ENCODE peak calls at places on chromosomes 6 and 20, in ten cellular contexts. C, K, E, G, I, U, X, N, M and L are unnamed samples.

GRCh38 chr20:366042-366718 is 14.4 kb upstream of the TRIB3 start:
- DNase-seq in C (no peak), K (no peak), E (peak; percentile 29), G (no peak), I (peak; percentile 44), U (no peak), X (no peak), N (no peak), M (no peak), L (no peak)

GRCh38 chr6:3723966-3724365 is 27.5 kb downstream of the PXDC1 start:
- DNase-seq in C (no peak), K (no peak), E (no peak), G (no peak), I (no peak), U (no peak), X (no peak), N (no peak), M (no peak), L (no peak)

GRCh38 chr6:166520905-166521834 is 65.3 kb downstream of the RAMACL start:
- DNase-seq in C (no peak), K (peak; percentile 32), E (no peak), G (peak; percentile 59), I (no peak), U (peak; percentile 6), X (no peak), N (no peak), M (no peak), L (no peak)

GRCh38 chr20:24379116-24379927 is 90.1 kb upstream of the SYNDIG1 start:
- DNase-seq in C (no peak), K (peak; percentile 69), E (no peak), G (peak; percentile 55), I (no peak), U (no peak), X (no peak), N (no peak), M (peak; percentile 50), L (no peak)

GRCh38 chr20:54292186-54292585 is 84.3 kb downstream of the PFDN4 start:
- DNase-seq in C (no peak), K (no peak), E (no peak), G (peak; percentile 71), I (no peak), U (no peak), X (no peak), N (no peak), M (no peak), L (no peak)

GRCh38 chr20:60116128-60116909 is 158.1 kb downstream of the CDH26 start:
- DNase-seq in C (no peak), K (no peak), E (no peak), G (no peak), I (no peak), U (no peak), X (no peak), N (no peak), M (no peak), L (no peak)

GRCh38 chr6:33248643-33248931 is 23.1 kb downstream of the VPS52 start:
- DNase-seq in C (no peak), K (peak; percentile 69), E (no peak), G (peak; percentile 80), I (no peak), U (peak; percentile 61), X (no peak), N (no peak), M (no peak), L (peak; percentile 28)

GRCh38 chr6:80338201-80338836 is 231.8 kb downstream of the BCKDHB start:
- DNase-seq in C (no peak), K (peak; percentile 63), E (peak; percentile 68), G (peak; percentile 32), I (peak; percentile 83), U (peak; percentile 24), X (peak; percentile 56), N (peak; percentile 55), M (no peak), L (no peak)

GRCh38 chr6:10112871-10113584 is 301.8 kb downstream of the TFAP2A start:
- DNase-seq in C (no peak), K (no peak), E (no peak), G (no peak), I (peak; percentile 58), U (no peak), X (no peak), N (no peak), M (no peak), L (no peak)

GRCh38 chr6:49626811-49627210 is 9.8 kb downstream of the RHAG start:
- DNase-seq in C (no peak), K (no peak), E (no peak), G (no peak), I (no peak), U (no peak), X (no peak), N (no peak), M (no peak), L (no peak)

GRCh38 chr6:30238178-30238795 is 25.1 kb upstream of the TRIM26 start:
- DNase-seq in C (no peak), K (peak; percentile 59), E (peak; percentile 40), G (peak; percentile 49), I (peak; percentile 20), U (peak; percentile 30), X (no peak), N (no peak), M (no peak), L (no peak)

GRCh38 chr20:50628853-50629674 is 62.3 kb downstream of the RIPOR3 start:
- DNase-seq in C (no peak), K (no peak), E (no peak), G (no peak), I (peak; percentile 46), U (no peak), X (no peak), N (no peak), M (no peak), L (no peak)

GRCh38 chr6:139194740-139195139 is 59.9 kb downstream of the HECA start:
- DNase-seq in C (no peak), K (no peak), E (no peak), G (no peak), I (peak; percentile 60), U (no peak), X (no peak), N (no peak), M (no peak), L (no peak)

GRCh38 chr6:125154184-125155135 is 887 bp downstream of the TPD52L1 start:
- DNase-seq in C (no peak), K (peak; percentile 9), E (peak; percentile 49), G (peak; percentile 24), I (peak; percentile 58), U (peak; percentile 43), X (no peak), N (no peak), M (no peak), L (no peak)

GRCh38 chr20:1326031-1326930 is 2.7 kb downstream of the SDCBP2 start:
- DNase-seq in C (no peak), K (peak; percentile 44), E (peak; percentile 23), G (no peak), I (no peak), U (peak; percentile 64), X (no peak), N (no peak), M (no peak), L (no peak)

GRCh38 chr6:146997062-146997461 is 207.2 kb upstream of the STXBP5 start:
- DNase-seq in C (no peak), K (peak; percentile 78), E (no peak), G (peak; percentile 87), I (no peak), U (peak; percentile 58), X (no peak), N (no peak), M (no peak), L (no peak)

GRCh38 chr6:3958255-3958654 is 109.1 kb downstream of the FAM50B start:
- DNase-seq in C (no peak), K (no peak), E (no peak), G (no peak), I (no peak), U (no peak), X (no peak), N (no peak), M (no peak), L (no peak)

GRCh38 chr20:19351542-19351941 is 139.1 kb downstream of the SLC24A3 start:
- DNase-seq in C (no peak), K (no peak), E (no peak), G (no peak), I (no peak), U (no peak), X (no peak), N (no peak), M (no peak), L (no peak)

GRCh38 chr20:44653536-44653935 is 2.0 kb upstream of the ADA start:
- DNase-seq in C (no peak), K (no peak), E (no peak), G (no peak), I (no peak), U (no peak), X (no peak), N (no peak), M (no peak), L (no peak)

GRCh38 chr20:58661298-58662141 is 10.4 kb downstream of the STX16 start:
- DNase-seq in C (no peak), K (no peak), E (peak; percentile 54), G (no peak), I (no peak), U (no peak), X (no peak), N (no peak), M (no peak), L (peak; percentile 59)

GRCh38 chr6:26305097-26305841 is 59.7 kb upstream of the BTN3A2 start:
- DNase-seq in C (peak; percentile 49), K (peak; percentile 81), E (peak; percentile 76), G (peak; percentile 91), I (peak; percentile 92), U (peak; percentile 32), X (peak; percentile 48), N (peak; percentile 46), M (no peak), L (no peak)

GRCh38 chr20:45968801-45969711 is 2.9 kb downstream of the ZNF335 start:
- DNase-seq in C (no peak), K (peak; percentile 96), E (no peak), G (no peak), I (no peak), U (peak; percentile 53), X (no peak), N (no peak), M (no peak), L (no peak)

GRCh38 chr6:34587325-34587724 is 31.2 kb upstream of the SPDEF start:
- DNase-seq in C (no peak), K (no peak), E (no peak), G (no peak), I (no peak), U (peak; percentile 68), X (no peak), N (no peak), M (no peak), L (no peak)

GRCh38 chr6:140806431-140806830 is 1326.3 kb upstream of the GJE1 start:
- DNase-seq in C (no peak), K (peak; percentile 40), E (no peak), G (peak; percentile 48), I (no peak), U (no peak), X (no peak), N (no peak), M (no peak), L (no peak)

GRCh38 chr6:105437236-105437635 is 34.4 kb upstream of the PREP start:
- DNase-seq in C (no peak), K (no peak), E (no peak), G (no peak), I (no peak), U (no peak), X (no peak), N (no peak), M (no peak), L (no peak)